ENCODE peak calls at places on chromosome 2, in five cellular contexts. M is PC-9, D is neural progenitor cell, T is psoas muscle, R is cardiac muscle cell. Y is an unnamed sample. For H3K36me3, the result is how much of the 10 kb centered on the place peaks cover.

GRCh38 chr2:27833931-27834330 is 56.3 kb downstream of the RBKS start:
- DNase-seq in M (no peak), D (no peak), T (no peak), R (no peak), Y (no peak)

GRCh38 chr2:241772063-241772499 is 4.5 kb upstream of the GAL3ST2 start:
- DNase-seq in M (no peak), D (no peak), T (no peak), R (no peak), Y (peak)

GRCh38 chr2:77796397-77796796 is 274.2 kb upstream of the LRRTM4 start:
- DNase-seq in M (no peak), D (no peak), T (no peak), R (no peak), Y (no peak)

GRCh38 chr2:54691439-54692135 is 31.9 kb upstream of the EML6 start:
- DNase-seq in M (no peak), D (no peak), T (no peak), R (no peak), Y (no peak)

GRCh38 chr2:181465686-181466375 is 8.6 kb downstream of the ITGA4 start:
- DNase-seq in M (no peak), D (no peak), T (no peak), R (peak), Y (no peak)

GRCh38 chr2:68420254-68420910 is 46.7 kb downstream of the FBXO48 start:
- DNase-seq in M (no peak), D (no peak), T (no peak), R (peak), Y (no peak)

GRCh38 chr2:172484253-172484652 is 56.9 kb downstream of the ITGA6 start:
- DNase-seq in M (no peak), D (no peak), T (no peak), R (peak), Y (no peak)

GRCh38 chr2:30693821-30694281 is 113.4 kb downstream of the CAPN13 start:
- DNase-seq in M (no peak), D (no peak), T (no peak), R (no peak), Y (no peak)

GRCh38 chr2:33086400-33087015 is 139.8 kb downstream of the LTBP1 start:
- DNase-seq in M (no peak), D (no peak), T (no peak), R (peak), Y (no peak)

GRCh38 chr2:240803191-240803590 is 16.8 kb downstream of the KIF1A start:
- DNase-seq in M (no peak), D (no peak), T (no peak), R (no peak), Y (no peak)

GRCh38 chr2:165371356-165371755 is 98.1 kb upstream of the CSRNP3 start:
- DNase-seq in M (no peak), D (peak), T (no peak), R (no peak), Y (no peak)

GRCh38 chr2:177669625-177670330 is 277.2 kb downstream of the AGPS start:
- DNase-seq in M (no peak), D (no peak), T (no peak), R (no peak), Y (no peak)

GRCh38 chr2:128724547-128724946 is 405.9 kb upstream of the HS6ST1 start:
- DNase-seq in M (no peak), D (no peak), T (no peak), R (no peak), Y (no peak)

GRCh38 chr2:98768765-98769476 is 38.0 kb upstream of the MGAT4A start:
- DNase-seq in M (peak), D (no peak), T (no peak), R (peak), Y (peak)

GRCh38 chr2:233084488-233084887 is 24.3 kb downstream of the INPP5D start:
- DNase-seq in M (no peak), D (peak), T (peak), R (peak), Y (no peak)

GRCh38 chr2:23404426-23404825 is 19.4 kb downstream of the KLHL29 start:
- DNase-seq in M (peak), D (peak), T (no peak), R (peak), Y (peak)
- TF ChIP-seq CTCF in M (no peak), D (peak), T (peak), R (peak), Y (peak)

GRCh38 chr2:9838391-9838790 is 4.9 kb upstream of the TAF1B start:
- DNase-seq in M (peak), D (no peak), T (no peak), R (no peak), Y (no peak)
- H3K27ac ChIP-seq in M (no peak), D (no peak), T (no peak), R (no peak), Y (no peak)

DNA sequence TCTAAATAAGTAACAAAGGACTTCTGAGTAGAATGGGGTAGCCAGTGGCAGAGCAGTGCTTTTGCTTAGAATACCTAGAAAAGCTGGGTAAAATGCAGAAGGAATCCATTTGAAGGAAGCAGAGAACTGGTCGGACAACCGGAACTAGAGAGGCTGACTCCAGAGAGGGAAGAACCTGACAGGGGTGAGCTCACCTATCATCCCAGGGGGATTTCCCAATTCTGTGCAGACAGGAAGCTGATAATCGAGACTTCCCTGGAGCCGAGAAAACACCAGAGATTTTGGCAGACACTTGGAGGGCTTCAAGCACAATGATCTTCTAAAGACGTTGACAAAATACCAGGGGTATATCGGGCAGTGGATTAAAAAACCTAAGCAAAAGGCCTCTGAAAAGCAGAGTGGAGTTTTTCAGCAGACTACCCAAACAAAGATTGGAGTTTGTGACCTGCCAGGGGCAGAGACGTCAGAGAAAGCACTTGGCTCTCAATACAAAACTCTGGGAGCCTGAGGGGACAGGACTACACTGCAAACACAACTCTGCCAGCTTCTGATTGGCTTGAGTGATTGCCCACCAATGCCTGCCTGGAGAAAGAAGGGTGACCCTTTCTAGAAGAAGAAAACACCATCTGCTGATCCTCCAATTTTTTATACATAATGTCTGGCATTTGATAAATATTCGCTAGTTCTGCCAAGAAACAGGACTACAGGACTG is 67.5 kb upstream of the TTN start:
- DNase-seq in M (no peak), D (no peak), T (no peak), R (no peak), Y (no peak)
- H3K36me3 ChIP-seq in M (under half), D (under half), T (under half), R (half or more), Y (under half)

DNA sequence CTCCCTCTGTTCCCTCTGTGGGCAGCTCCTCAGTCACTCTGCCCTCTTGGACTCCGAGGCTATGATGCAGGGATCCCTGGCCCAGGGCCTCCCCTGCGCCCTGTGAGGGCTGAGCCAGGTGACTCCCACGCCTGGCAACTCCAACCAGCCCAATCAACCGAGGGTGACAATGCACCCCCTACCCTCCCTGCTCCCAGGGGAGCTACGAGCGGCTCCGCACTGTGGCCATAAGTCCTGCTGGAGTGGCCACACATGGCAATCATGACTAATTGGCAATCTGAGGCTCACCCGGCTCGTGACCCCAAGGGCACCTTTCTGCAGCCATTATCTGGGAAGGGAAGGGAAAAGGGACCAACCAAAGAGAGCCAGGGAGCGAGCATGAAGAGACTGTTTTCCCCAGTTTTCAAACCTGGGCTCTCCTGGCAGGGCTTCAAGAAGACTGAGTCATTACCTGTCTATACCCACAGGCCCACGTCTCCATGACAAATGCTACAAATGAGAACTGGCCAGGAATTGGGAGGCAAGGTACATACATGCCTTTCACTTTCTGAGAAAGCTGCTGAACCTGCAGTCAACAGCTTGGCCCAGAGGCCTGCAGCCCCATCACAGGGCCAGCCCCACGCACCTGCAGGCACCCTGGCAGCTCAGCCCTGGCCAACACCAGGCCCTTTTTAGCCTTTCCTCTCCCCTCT is 45.1 kb downstream of the RPL31 start:
- DNase-seq in M (peak), D (no peak), T (no peak), R (peak), Y (no peak)
- TF ChIP-seq CTCF in M (no peak), D (no peak), T (no peak), R (no peak), Y (no peak)